ENCODE peak calls at places on chromosomes 7 and 10, in nine cellular contexts. One of them, this sample, is unnamed.
A peak's percentile ranks its signal among the peaks of the same experiment; 100 is the strongest.

GRCh38 chr7:75937958-75938786 is 23.2 kb downstream of the POR start:
- DNase-seq in foreskin fibroblast: peak; percentile 98
- DNase-seq in endothelial cell: no peak
- DNase-seq in AG09309: peak; percentile 77
- DNase-seq in RWPE1: no peak
- DNase-seq in activated B cell treated with CpG ODN at 0.5 μM for 24 hours: no peak
- DNase-seq in choroid plexus epithelial cell: peak; percentile 87
- DNase-seq in fibroblast of lung: peak; percentile 88
- DNase-seq in fibroblast of mammary gland: peak; percentile 99
- DNase-seq in this sample: no peak

GRCh38 chr7:96995406-96996110 is 9.8 kb upstream of the DLX6 start:
- DNase-seq in endothelial cell: no peak
- DNase-seq in fibroblast of lung: no peak
- DNase-seq in choroid plexus epithelial cell: no peak
- DNase-seq in foreskin fibroblast: no peak
- DNase-seq in RWPE1: no peak
- DNase-seq in fibroblast of mammary gland: no peak
- DNase-seq in activated B cell treated with CpG ODN at 0.5 μM for 24 hours: no peak
- DNase-seq in AG09309: no peak
- DNase-seq in this sample: no peak

GRCh38 chr7:87463982-87464381 is 11.5 kb downstream of the ABCB4 start:
- DNase-seq in foreskin fibroblast: no peak
- DNase-seq in fibroblast of lung: no peak
- DNase-seq in choroid plexus epithelial cell: no peak
- DNase-seq in AG09309: no peak
- DNase-seq in activated B cell treated with CpG ODN at 0.5 μM for 24 hours: no peak
- DNase-seq in RWPE1: no peak
- DNase-seq in endothelial cell: no peak
- DNase-seq in fibroblast of mammary gland: no peak
- DNase-seq in this sample: no peak

GRCh38 chr10:122348951-122349361 is 25.6 kb upstream of the PLEKHA1 start:
- DNase-seq in AG09309: no peak
- DNase-seq in fibroblast of mammary gland: no peak
- DNase-seq in choroid plexus epithelial cell: no peak
- DNase-seq in foreskin fibroblast: no peak
- DNase-seq in activated B cell treated with CpG ODN at 0.5 μM for 24 hours: no peak
- DNase-seq in fibroblast of lung: no peak
- DNase-seq in endothelial cell: no peak
- DNase-seq in RWPE1: no peak
- DNase-seq in this sample: no peak

GRCh38 chr7:37604078-37604477 is 79.5 kb upstream of the GPR141 start:
- DNase-seq in endothelial cell: no peak
- DNase-seq in fibroblast of mammary gland: no peak
- DNase-seq in fibroblast of lung: no peak
- DNase-seq in RWPE1: no peak
- DNase-seq in AG09309: no peak
- DNase-seq in choroid plexus epithelial cell: no peak
- DNase-seq in activated B cell treated with CpG ODN at 0.5 μM for 24 hours: no peak
- DNase-seq in foreskin fibroblast: no peak
- DNase-seq in this sample: no peak

GRCh38 chr10:93752761-93753160 is 5.0 kb upstream of the LGI1 start:
- DNase-seq in endothelial cell: no peak
- DNase-seq in RWPE1: peak; percentile 42
- DNase-seq in foreskin fibroblast: peak; percentile 78
- DNase-seq in fibroblast of lung: peak; percentile 57
- DNase-seq in AG09309: peak; percentile 17
- DNase-seq in fibroblast of mammary gland: peak; percentile 44
- DNase-seq in choroid plexus epithelial cell: peak; percentile 16
- DNase-seq in activated B cell treated with CpG ODN at 0.5 μM for 24 hours: no peak
- DNase-seq in this sample: no peak

GRCh38 chr7:11702938-11703337 is 129.1 kb downstream of the THSD7A start:
- DNase-seq in fibroblast of lung: no peak
- DNase-seq in choroid plexus epithelial cell: peak; percentile 41
- DNase-seq in activated B cell treated with CpG ODN at 0.5 μM for 24 hours: no peak
- DNase-seq in AG09309: no peak
- DNase-seq in endothelial cell: no peak
- DNase-seq in foreskin fibroblast: no peak
- DNase-seq in RWPE1: no peak
- DNase-seq in fibroblast of mammary gland: no peak
- DNase-seq in this sample: no peak

GRCh38 chr10:103967433-103968142 is 648 bp downstream of the SLK start:
- DNase-seq in fibroblast of mammary gland: peak; percentile 30
- DNase-seq in foreskin fibroblast: peak; percentile 64
- DNase-seq in fibroblast of lung: peak; percentile 25
- DNase-seq in AG09309: no peak
- DNase-seq in choroid plexus epithelial cell: no peak
- DNase-seq in endothelial cell: peak; percentile 10
- DNase-seq in activated B cell treated with CpG ODN at 0.5 μM for 24 hours: no peak
- DNase-seq in RWPE1: peak; percentile 48
- DNase-seq in this sample: no peak

GRCh38 chr7:34091330-34091917 is 186.1 kb downstream of the BMPER start:
- DNase-seq in choroid plexus epithelial cell: peak; percentile 89
- DNase-seq in activated B cell treated with CpG ODN at 0.5 μM for 24 hours: no peak
- DNase-seq in endothelial cell: peak; percentile 46
- DNase-seq in AG09309: no peak
- DNase-seq in fibroblast of mammary gland: peak; percentile 81
- DNase-seq in foreskin fibroblast: peak; percentile 81
- DNase-seq in fibroblast of lung: peak; percentile 41
- DNase-seq in RWPE1: peak; percentile 37
- DNase-seq in this sample: no peak

GRCh38 chr7:35430547-35431153 is 176.8 kb upstream of the TBX20 start:
- DNase-seq in choroid plexus epithelial cell: peak; percentile 22
- DNase-seq in RWPE1: no peak
- DNase-seq in activated B cell treated with CpG ODN at 0.5 μM for 24 hours: no peak
- DNase-seq in endothelial cell: no peak
- DNase-seq in foreskin fibroblast: no peak
- DNase-seq in fibroblast of lung: no peak
- DNase-seq in AG09309: no peak
- DNase-seq in fibroblast of mammary gland: peak; percentile 7
- DNase-seq in this sample: no peak

GRCh38 chr7:147492621-147493020 is 1097.9 kb upstream of the C7orf33 start:
- DNase-seq in fibroblast of mammary gland: peak; percentile 49
- DNase-seq in fibroblast of lung: peak; percentile 60
- DNase-seq in activated B cell treated with CpG ODN at 0.5 μM for 24 hours: no peak
- DNase-seq in choroid plexus epithelial cell: no peak
- DNase-seq in foreskin fibroblast: peak; percentile 36
- DNase-seq in RWPE1: peak; percentile 11
- DNase-seq in AG09309: peak; percentile 46
- DNase-seq in endothelial cell: no peak
- DNase-seq in this sample: no peak

GRCh38 chr7:95736635-95737034 is 35.7 kb upstream of the DYNC1I1 start:
- DNase-seq in RWPE1: no peak
- DNase-seq in foreskin fibroblast: no peak
- DNase-seq in activated B cell treated with CpG ODN at 0.5 μM for 24 hours: no peak
- DNase-seq in endothelial cell: no peak
- DNase-seq in choroid plexus epithelial cell: no peak
- DNase-seq in fibroblast of lung: no peak
- DNase-seq in fibroblast of mammary gland: no peak
- DNase-seq in AG09309: no peak
- DNase-seq in this sample: no peak

GRCh38 chr7:28626629-28627262 is 214.4 kb downstream of the CREB5 start:
- DNase-seq in foreskin fibroblast: peak; percentile 34
- DNase-seq in fibroblast of lung: peak; percentile 45
- DNase-seq in AG09309: no peak
- DNase-seq in choroid plexus epithelial cell: peak; percentile 72
- DNase-seq in fibroblast of mammary gland: peak; percentile 69
- DNase-seq in RWPE1: peak; percentile 66
- DNase-seq in endothelial cell: peak; percentile 51
- DNase-seq in activated B cell treated with CpG ODN at 0.5 μM for 24 hours: no peak
- DNase-seq in this sample: no peak

GRCh38 chr7:82085116-82085515 is 315.3 kb upstream of the HGF start:
- DNase-seq in foreskin fibroblast: no peak
- DNase-seq in activated B cell treated with CpG ODN at 0.5 μM for 24 hours: no peak
- DNase-seq in fibroblast of mammary gland: no peak
- DNase-seq in RWPE1: no peak
- DNase-seq in fibroblast of lung: no peak
- DNase-seq in AG09309: no peak
- DNase-seq in endothelial cell: no peak
- DNase-seq in choroid plexus epithelial cell: no peak
- DNase-seq in this sample: no peak

GRCh38 chr10:29619273-29619672 is 15.5 kb downstream of the SVIL start:
- DNase-seq in AG09309: no peak
- DNase-seq in activated B cell treated with CpG ODN at 0.5 μM for 24 hours: no peak
- DNase-seq in choroid plexus epithelial cell: peak; percentile 69
- DNase-seq in endothelial cell: no peak
- DNase-seq in fibroblast of lung: peak; percentile 68
- DNase-seq in fibroblast of mammary gland: peak; percentile 82
- DNase-seq in foreskin fibroblast: peak; percentile 66
- DNase-seq in RWPE1: no peak
- DNase-seq in this sample: no peak

GRCh38 chr7:74029991-74030415 is 2.0 kb downstream of the ELN start:
- DNase-seq in AG09309: no peak
- DNase-seq in fibroblast of lung: no peak
- DNase-seq in endothelial cell: no peak
- DNase-seq in foreskin fibroblast: no peak
- DNase-seq in RWPE1: no peak
- DNase-seq in fibroblast of mammary gland: no peak
- DNase-seq in activated B cell treated with CpG ODN at 0.5 μM for 24 hours: no peak
- DNase-seq in choroid plexus epithelial cell: no peak
- DNase-seq in this sample: no peak

GRCh38 chr7:268991-269390 is 21.0 kb upstream of the FOXL3 start:
- DNase-seq in choroid plexus epithelial cell: no peak
- DNase-seq in activated B cell treated with CpG ODN at 0.5 μM for 24 hours: no peak
- DNase-seq in foreskin fibroblast: no peak
- DNase-seq in AG09309: no peak
- DNase-seq in endothelial cell: no peak
- DNase-seq in fibroblast of lung: no peak
- DNase-seq in fibroblast of mammary gland: no peak
- DNase-seq in RWPE1: no peak
- DNase-seq in this sample: no peak

GRCh38 chr10:124354411-124355382 is 64.0 kb downstream of the OAT start:
- DNase-seq in fibroblast of lung: peak; percentile 58
- DNase-seq in endothelial cell: no peak
- DNase-seq in foreskin fibroblast: peak; percentile 95
- DNase-seq in RWPE1: no peak
- DNase-seq in AG09309: peak; percentile 66
- DNase-seq in choroid plexus epithelial cell: peak; percentile 91
- DNase-seq in activated B cell treated with CpG ODN at 0.5 μM for 24 hours: no peak
- DNase-seq in fibroblast of mammary gland: peak; percentile 67
- DNase-seq in this sample: no peak

DNA sequence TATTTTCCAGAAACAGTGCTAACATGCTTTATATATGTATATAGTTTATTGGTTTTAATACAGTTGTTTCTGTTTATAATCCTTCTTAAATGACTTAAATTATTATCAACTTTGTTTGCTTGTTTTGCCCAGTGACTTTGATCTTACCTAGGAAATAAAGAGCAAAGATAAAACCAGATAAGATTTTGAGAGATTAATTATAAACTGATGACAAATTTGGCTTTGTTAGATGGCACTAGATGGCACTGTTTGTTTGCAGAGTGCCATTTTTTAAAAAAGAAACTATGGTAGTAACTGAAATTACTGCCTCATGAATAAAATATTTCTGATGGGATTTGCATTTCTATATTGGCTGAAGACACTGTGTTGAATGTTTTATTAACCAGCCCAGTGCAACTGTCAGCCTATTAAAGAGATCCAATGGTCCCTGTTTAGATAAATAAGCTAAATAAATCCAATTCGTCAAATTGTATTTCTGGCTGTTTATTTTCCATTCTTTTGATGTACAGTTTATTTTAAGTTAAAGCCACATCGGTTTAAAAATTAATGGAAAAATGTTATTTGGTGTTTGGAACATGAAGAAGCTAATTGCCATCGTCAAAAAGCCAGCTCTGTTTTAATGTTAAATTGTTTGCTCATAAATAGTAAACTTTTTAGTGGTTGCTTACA is 28.7 kb downstream of the VTI1A start:
- DNase-seq in fibroblast of lung: peak; percentile 14
- DNase-seq in activated B cell treated with CpG ODN at 0.5 μM for 24 hours: no peak
- DNase-seq in endothelial cell: no peak
- DNase-seq in foreskin fibroblast: peak; percentile 35
- DNase-seq in choroid plexus epithelial cell: peak; percentile 39
- DNase-seq in RWPE1: no peak
- DNase-seq in AG09309: no peak
- DNase-seq in fibroblast of mammary gland: peak; percentile 33
- DNase-seq in this sample: no peak
- TF ChIP-seq CTCF in fibroblast of lung: peak; percentile 52
- TF ChIP-seq CTCF in activated B cell treated with CpG ODN at 0.5 μM for 24 hours: no peak
- TF ChIP-seq CTCF in endothelial cell: no peak
- TF ChIP-seq CTCF in foreskin fibroblast: peak; percentile 44
- TF ChIP-seq CTCF in choroid plexus epithelial cell: peak; percentile 51
- TF ChIP-seq CTCF in RWPE1: peak; percentile 59
- TF ChIP-seq CTCF in AG09309: peak; percentile 54
- TF ChIP-seq CTCF in fibroblast of mammary gland: peak; percentile 40
- TF ChIP-seq CTCF in this sample: peak; percentile 54

DNA sequence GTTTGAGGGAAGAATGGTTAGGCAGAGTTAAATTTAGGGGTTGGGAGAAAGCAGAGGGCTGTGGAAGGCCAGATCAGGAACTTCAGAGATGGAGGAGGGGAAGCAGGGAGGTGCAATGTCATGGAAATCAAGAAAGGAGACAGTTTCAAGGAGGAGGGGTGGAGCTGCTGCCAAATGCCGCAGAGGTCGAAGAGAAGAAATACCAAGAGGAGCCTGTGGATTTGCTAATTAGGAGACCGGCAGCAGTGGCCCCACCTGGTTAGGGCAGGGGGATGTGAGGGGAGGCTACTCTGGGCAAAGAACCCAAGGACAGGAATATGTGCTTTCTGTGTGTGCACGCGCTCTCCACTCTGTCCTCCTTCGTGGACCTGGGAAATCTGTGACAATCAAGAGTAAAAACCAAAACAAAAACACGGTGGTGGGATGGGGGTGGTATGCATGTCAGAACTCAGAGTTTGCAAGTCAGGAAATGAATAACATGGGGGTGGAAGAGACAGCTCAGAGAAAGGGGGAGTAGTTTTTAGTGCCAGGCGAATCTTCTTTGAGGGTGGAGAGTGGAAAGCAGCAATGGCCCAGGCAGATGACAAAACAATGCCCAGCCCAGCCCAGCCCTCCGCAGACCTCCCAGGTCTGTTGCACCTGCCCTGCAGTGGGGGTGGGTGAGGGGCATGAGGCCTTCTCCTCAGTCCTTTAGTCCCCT is 102.9 kb upstream of the PAX2 start:
- DNase-seq in RWPE1: no peak
- DNase-seq in fibroblast of lung: no peak
- DNase-seq in AG09309: no peak
- DNase-seq in endothelial cell: no peak
- DNase-seq in choroid plexus epithelial cell: no peak
- DNase-seq in fibroblast of mammary gland: no peak
- DNase-seq in foreskin fibroblast: no peak
- DNase-seq in activated B cell treated with CpG ODN at 0.5 μM for 24 hours: no peak
- DNase-seq in this sample: no peak
- TF ChIP-seq CTCF in RWPE1: no peak
- TF ChIP-seq CTCF in fibroblast of lung: no peak
- TF ChIP-seq CTCF in AG09309: no peak
- TF ChIP-seq CTCF in endothelial cell: no peak
- TF ChIP-seq CTCF in choroid plexus epithelial cell: no peak
- TF ChIP-seq CTCF in fibroblast of mammary gland: no peak
- TF ChIP-seq CTCF in foreskin fibroblast: no peak
- TF ChIP-seq CTCF in activated B cell treated with CpG ODN at 0.5 μM for 24 hours: no peak
- TF ChIP-seq CTCF in this sample: no peak

GRCh38 chr7:156334636-156335035 is 305.9 kb upstream of the RNF32 start:
- DNase-seq in endothelial cell: no peak
- DNase-seq in fibroblast of mammary gland: no peak
- DNase-seq in foreskin fibroblast: no peak
- DNase-seq in choroid plexus epithelial cell: no peak
- DNase-seq in activated B cell treated with CpG ODN at 0.5 μM for 24 hours: no peak
- DNase-seq in fibroblast of lung: no peak
- DNase-seq in RWPE1: no peak
- DNase-seq in AG09309: no peak
- DNase-seq in this sample: no peak
- TF ChIP-seq CTCF in endothelial cell: no peak
- TF ChIP-seq CTCF in fibroblast of mammary gland: no peak
- TF ChIP-seq CTCF in foreskin fibroblast: no peak
- TF ChIP-seq CTCF in choroid plexus epithelial cell: no peak
- TF ChIP-seq CTCF in activated B cell treated with CpG ODN at 0.5 μM for 24 hours: no peak
- TF ChIP-seq CTCF in fibroblast of lung: no peak
- TF ChIP-seq CTCF in RWPE1: no peak
- TF ChIP-seq CTCF in AG09309: no peak
- TF ChIP-seq CTCF in this sample: no peak

GRCh38 chr10:6786579-6787031 is 206.5 kb upstream of the PRKCQ start:
- DNase-seq in endothelial cell: no peak
- DNase-seq in AG09309: peak; percentile 21
- DNase-seq in foreskin fibroblast: peak; percentile 89
- DNase-seq in activated B cell treated with CpG ODN at 0.5 μM for 24 hours: no peak
- DNase-seq in fibroblast of lung: peak; percentile 61
- DNase-seq in choroid plexus epithelial cell: peak; percentile 44
- DNase-seq in RWPE1: peak; percentile 35
- DNase-seq in fibroblast of mammary gland: peak; percentile 71
- DNase-seq in this sample: no peak
- TF ChIP-seq CTCF in endothelial cell: no peak
- TF ChIP-seq CTCF in AG09309: peak; percentile 68
- TF ChIP-seq CTCF in foreskin fibroblast: peak; percentile 52
- TF ChIP-seq CTCF in activated B cell treated with CpG ODN at 0.5 μM for 24 hours: no peak
- TF ChIP-seq CTCF in fibroblast of lung: peak; percentile 64
- TF ChIP-seq CTCF in choroid plexus epithelial cell: peak; percentile 63
- TF ChIP-seq CTCF in RWPE1: no peak
- TF ChIP-seq CTCF in fibroblast of mammary gland: peak; percentile 68
- TF ChIP-seq CTCF in this sample: peak; percentile 32

This sample was measured in D721Med.